ENCODE peak calls at places on chromosomes 3 and 15, in seven cellular contexts. One of them, this sample, is unnamed.
A peak's percentile ranks its signal among the peaks of the same experiment; 100 is the strongest.

GRCh38 chr3:184815046-184815930 is 3.3 kb downstream of the VPS8 start:
- DNase-seq in GM12864: no peak
- DNase-seq in astrocyte of the spinal cord: peak; percentile 75
- DNase-seq in CD8-positive, alpha-beta memory T cell: peak; percentile 40
- DNase-seq in coronary artery: no peak
- DNase-seq in PC-9: no peak
- DNase-seq in GM23248: peak; percentile 77
- DNase-seq in this sample: peak; percentile 57

GRCh38 chr3:48047841-48048456 is 31.7 kb upstream of the MAP4 start:
- DNase-seq in coronary artery: no peak
- DNase-seq in GM23248: no peak
- DNase-seq in PC-9: peak; percentile 41
- DNase-seq in GM12864: no peak
- DNase-seq in CD8-positive, alpha-beta memory T cell: no peak
- DNase-seq in astrocyte of the spinal cord: no peak
- DNase-seq in this sample: no peak

GRCh38 chr3:186287723-186288122 is 74.3 kb downstream of the DGKG start:
- DNase-seq in PC-9: no peak
- DNase-seq in GM23248: peak; percentile 92
- DNase-seq in CD8-positive, alpha-beta memory T cell: no peak
- DNase-seq in GM12864: no peak
- DNase-seq in astrocyte of the spinal cord: peak; percentile 85
- DNase-seq in coronary artery: no peak
- DNase-seq in this sample: peak; percentile 87

GRCh38 chr3:21839592-21839991 is 88.6 kb upstream of the ZNF385D start:
- DNase-seq in astrocyte of the spinal cord: peak; percentile 91
- DNase-seq in PC-9: no peak
- DNase-seq in GM23248: peak; percentile 96
- DNase-seq in coronary artery: no peak
- DNase-seq in CD8-positive, alpha-beta memory T cell: no peak
- DNase-seq in GM12864: no peak
- DNase-seq in this sample: peak; percentile 93

GRCh38 chr3:107430214-107431047 is 53.2 kb downstream of the CCDC54 start:
- DNase-seq in PC-9: no peak
- DNase-seq in coronary artery: no peak
- DNase-seq in CD8-positive, alpha-beta memory T cell: peak; percentile 14
- DNase-seq in astrocyte of the spinal cord: peak; percentile 47
- DNase-seq in GM12864: no peak
- DNase-seq in GM23248: peak; percentile 59
- DNase-seq in this sample: no peak

GRCh38 chr15:33200444-33200843 is 5.9 kb upstream of the FMN1 start:
- DNase-seq in GM12864: no peak
- DNase-seq in astrocyte of the spinal cord: no peak
- DNase-seq in coronary artery: no peak
- DNase-seq in PC-9: peak; percentile 55
- DNase-seq in GM23248: no peak
- DNase-seq in CD8-positive, alpha-beta memory T cell: no peak
- DNase-seq in this sample: no peak

GRCh38 chr15:92848852-92849598 is 51.1 kb upstream of the CHD2 start:
- DNase-seq in CD8-positive, alpha-beta memory T cell: peak; percentile 67
- DNase-seq in PC-9: no peak
- DNase-seq in GM12864: peak; percentile 80
- DNase-seq in astrocyte of the spinal cord: peak; percentile 15
- DNase-seq in coronary artery: no peak
- DNase-seq in GM23248: peak; percentile 33
- DNase-seq in this sample: no peak

GRCh38 chr3:33597257-33597689 is 120.8 kb downstream of the CLASP2 start:
- DNase-seq in GM23248: no peak
- DNase-seq in coronary artery: no peak
- DNase-seq in astrocyte of the spinal cord: no peak
- DNase-seq in CD8-positive, alpha-beta memory T cell: no peak
- DNase-seq in PC-9: no peak
- DNase-seq in GM12864: no peak
- DNase-seq in this sample: no peak

GRCh38 chr15:100852630-100853029 is 27.0 kb upstream of the ALDH1A3 start:
- DNase-seq in PC-9: no peak
- DNase-seq in astrocyte of the spinal cord: no peak
- DNase-seq in GM12864: no peak
- DNase-seq in GM23248: no peak
- DNase-seq in CD8-positive, alpha-beta memory T cell: no peak
- DNase-seq in coronary artery: no peak
- DNase-seq in this sample: no peak

GRCh38 chr3:13549513-13550256 is 760 bp downstream of the FBLN2 start:
- DNase-seq in CD8-positive, alpha-beta memory T cell: peak; percentile 68
- DNase-seq in PC-9: no peak
- DNase-seq in coronary artery: no peak
- DNase-seq in GM12864: no peak
- DNase-seq in astrocyte of the spinal cord: no peak
- DNase-seq in GM23248: peak; percentile 61
- DNase-seq in this sample: no peak

GRCh38 chr3:153348457-153349137 is 186.6 kb downstream of the RAP2B start:
- DNase-seq in PC-9: no peak
- DNase-seq in CD8-positive, alpha-beta memory T cell: no peak
- DNase-seq in astrocyte of the spinal cord: peak; percentile 37
- DNase-seq in coronary artery: no peak
- DNase-seq in GM23248: peak; percentile 25
- DNase-seq in GM12864: no peak
- DNase-seq in this sample: no peak

GRCh38 chr3:110944782-110945181 is 126.8 kb upstream of the NECTIN3 start:
- DNase-seq in GM12864: no peak
- DNase-seq in PC-9: no peak
- DNase-seq in GM23248: no peak
- DNase-seq in CD8-positive, alpha-beta memory T cell: no peak
- DNase-seq in astrocyte of the spinal cord: no peak
- DNase-seq in coronary artery: no peak
- DNase-seq in this sample: no peak

GRCh38 chr15:38652998-38653397 is 88.4 kb upstream of the RASGRP1 start:
- DNase-seq in PC-9: no peak
- DNase-seq in astrocyte of the spinal cord: no peak
- DNase-seq in GM12864: no peak
- DNase-seq in GM23248: no peak
- DNase-seq in coronary artery: no peak
- DNase-seq in CD8-positive, alpha-beta memory T cell: peak; percentile 94
- DNase-seq in this sample: no peak

GRCh38 chr15:38651328-38652038 is 86.9 kb upstream of the RASGRP1 start:
- DNase-seq in astrocyte of the spinal cord: no peak
- DNase-seq in GM12864: no peak
- DNase-seq in GM23248: no peak
- DNase-seq in CD8-positive, alpha-beta memory T cell: peak; percentile 86
- DNase-seq in coronary artery: no peak
- DNase-seq in PC-9: no peak
- DNase-seq in this sample: no peak

GRCh38 chr15:38650936-38651327 is 86.3 kb upstream of the RASGRP1 start:
- DNase-seq in GM12864: no peak
- DNase-seq in CD8-positive, alpha-beta memory T cell: no peak
- DNase-seq in GM23248: no peak
- DNase-seq in astrocyte of the spinal cord: no peak
- DNase-seq in coronary artery: no peak
- DNase-seq in PC-9: no peak
- DNase-seq in this sample: no peak

GRCh38 chr15:38650384-38650783 is 85.8 kb upstream of the RASGRP1 start:
- DNase-seq in GM12864: no peak
- DNase-seq in coronary artery: no peak
- DNase-seq in astrocyte of the spinal cord: no peak
- DNase-seq in GM23248: no peak
- DNase-seq in CD8-positive, alpha-beta memory T cell: no peak
- DNase-seq in PC-9: no peak
- DNase-seq in this sample: no peak

GRCh38 chr15:38652183-38652794 is 87.7 kb upstream of the RASGRP1 start:
- DNase-seq in CD8-positive, alpha-beta memory T cell: no peak
- DNase-seq in astrocyte of the spinal cord: no peak
- DNase-seq in GM23248: no peak
- DNase-seq in GM12864: no peak
- DNase-seq in coronary artery: no peak
- DNase-seq in PC-9: no peak
- DNase-seq in this sample: no peak
- H3K4me3 ChIP-seq in CD8-positive, alpha-beta memory T cell: peak overlapping the region; percentile 47
- H3K4me3 ChIP-seq in astrocyte of the spinal cord: no peak overlapping the region
- H3K4me3 ChIP-seq in GM23248: no peak overlapping the region
- H3K4me3 ChIP-seq in GM12864: no peak overlapping the region
- H3K4me3 ChIP-seq in coronary artery: no peak overlapping the region
- H3K4me3 ChIP-seq in PC-9: no peak overlapping the region
- H3K4me3 ChIP-seq in this sample: no peak overlapping the region

GRCh38 chr3:150763122-150763840 is at the start of gene SIAH2:
- DNase-seq in GM23248: peak; percentile 98
- DNase-seq in CD8-positive, alpha-beta memory T cell: peak; percentile 95
- DNase-seq in GM12864: peak; percentile 76
- DNase-seq in PC-9: peak; percentile 88
- DNase-seq in astrocyte of the spinal cord: peak; percentile 98
- DNase-seq in coronary artery: peak; percentile 96
- DNase-seq in this sample: peak; percentile 88

GRCh38 chr3:150760431-150761200 is 2.4 kb downstream of the SIAH2 start:
- DNase-seq in CD8-positive, alpha-beta memory T cell: peak; percentile 16
- DNase-seq in GM23248: no peak
- DNase-seq in GM12864: no peak
- DNase-seq in coronary artery: no peak
- DNase-seq in astrocyte of the spinal cord: no peak
- DNase-seq in PC-9: no peak
- DNase-seq in this sample: no peak

GRCh38 chr3:150763841-150764483 is 993 bp upstream of the SIAH2 start:
- DNase-seq in PC-9: peak; percentile 65
- DNase-seq in GM23248: peak; percentile 87
- DNase-seq in CD8-positive, alpha-beta memory T cell: no peak
- DNase-seq in coronary artery: peak; percentile 87
- DNase-seq in astrocyte of the spinal cord: no peak
- DNase-seq in GM12864: no peak
- DNase-seq in this sample: no peak

GRCh38 chr3:150762662-150763121 is 277 bp downstream of the SIAH2 start:
- DNase-seq in astrocyte of the spinal cord: no peak
- DNase-seq in PC-9: no peak
- DNase-seq in GM12864: no peak
- DNase-seq in coronary artery: no peak
- DNase-seq in GM23248: no peak
- DNase-seq in CD8-positive, alpha-beta memory T cell: no peak
- DNase-seq in this sample: no peak

DNA sequence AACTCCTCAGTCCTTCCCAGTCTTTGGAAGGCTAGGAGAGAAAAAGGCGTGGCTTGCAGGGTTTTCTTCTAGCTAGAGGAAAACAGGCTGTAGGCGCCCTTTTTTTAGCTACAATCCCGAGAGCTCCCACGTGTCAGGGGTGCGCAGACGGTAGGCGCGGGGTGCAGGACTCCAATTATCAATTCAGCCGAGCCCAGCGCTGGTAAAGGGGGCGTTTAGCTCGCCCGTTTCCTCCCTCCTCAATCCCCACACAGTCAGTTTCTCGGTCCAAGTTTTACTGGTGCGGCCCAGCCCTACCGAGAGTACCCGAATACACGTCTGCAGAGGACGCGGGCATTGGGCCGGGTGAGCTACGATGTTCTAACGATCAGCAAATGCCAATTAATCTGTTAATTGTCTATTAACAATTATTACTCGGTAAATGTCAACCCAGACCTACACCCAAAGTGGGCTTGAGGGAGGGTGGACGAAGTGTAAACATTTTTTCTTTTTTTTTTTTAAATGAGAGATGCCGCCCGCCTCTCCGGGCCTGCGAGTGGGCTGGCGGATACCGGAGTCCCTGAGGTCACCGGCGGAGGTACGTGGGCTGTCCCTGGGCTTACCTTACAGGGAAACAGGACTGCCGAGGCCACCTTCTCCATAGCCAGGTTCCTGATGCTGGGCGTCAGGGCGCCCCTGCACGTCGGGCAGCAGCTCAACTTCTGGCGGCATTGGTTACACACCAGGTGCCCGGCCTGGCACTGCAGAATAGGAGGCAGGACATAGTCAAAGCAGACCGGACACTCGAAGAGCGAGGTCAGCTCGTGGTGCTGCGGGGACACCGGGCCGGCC is 923 bp downstream of the SIAH2 start:
- DNase-seq in astrocyte of the spinal cord: peak; percentile 58
- DNase-seq in PC-9: peak; percentile 55
- DNase-seq in GM12864: no peak
- DNase-seq in GM23248: peak; percentile 84
- DNase-seq in coronary artery: peak; percentile 83
- DNase-seq in CD8-positive, alpha-beta memory T cell: peak; percentile 28
- DNase-seq in this sample: no peak
- H3K4me3 ChIP-seq in astrocyte of the spinal cord: peak overlapping the region; percentile 86
- H3K4me3 ChIP-seq in PC-9: peak overlapping the region; percentile 69
- H3K4me3 ChIP-seq in GM12864: peak overlapping the region; percentile 97
- H3K4me3 ChIP-seq in GM23248: peak overlapping the region; percentile 87
- H3K4me3 ChIP-seq in coronary artery: peak overlapping the region; percentile 72
- H3K4me3 ChIP-seq in CD8-positive, alpha-beta memory T cell: peak overlapping the region; percentile 83
- H3K4me3 ChIP-seq in this sample: peak overlapping the region; percentile 78

DNA sequence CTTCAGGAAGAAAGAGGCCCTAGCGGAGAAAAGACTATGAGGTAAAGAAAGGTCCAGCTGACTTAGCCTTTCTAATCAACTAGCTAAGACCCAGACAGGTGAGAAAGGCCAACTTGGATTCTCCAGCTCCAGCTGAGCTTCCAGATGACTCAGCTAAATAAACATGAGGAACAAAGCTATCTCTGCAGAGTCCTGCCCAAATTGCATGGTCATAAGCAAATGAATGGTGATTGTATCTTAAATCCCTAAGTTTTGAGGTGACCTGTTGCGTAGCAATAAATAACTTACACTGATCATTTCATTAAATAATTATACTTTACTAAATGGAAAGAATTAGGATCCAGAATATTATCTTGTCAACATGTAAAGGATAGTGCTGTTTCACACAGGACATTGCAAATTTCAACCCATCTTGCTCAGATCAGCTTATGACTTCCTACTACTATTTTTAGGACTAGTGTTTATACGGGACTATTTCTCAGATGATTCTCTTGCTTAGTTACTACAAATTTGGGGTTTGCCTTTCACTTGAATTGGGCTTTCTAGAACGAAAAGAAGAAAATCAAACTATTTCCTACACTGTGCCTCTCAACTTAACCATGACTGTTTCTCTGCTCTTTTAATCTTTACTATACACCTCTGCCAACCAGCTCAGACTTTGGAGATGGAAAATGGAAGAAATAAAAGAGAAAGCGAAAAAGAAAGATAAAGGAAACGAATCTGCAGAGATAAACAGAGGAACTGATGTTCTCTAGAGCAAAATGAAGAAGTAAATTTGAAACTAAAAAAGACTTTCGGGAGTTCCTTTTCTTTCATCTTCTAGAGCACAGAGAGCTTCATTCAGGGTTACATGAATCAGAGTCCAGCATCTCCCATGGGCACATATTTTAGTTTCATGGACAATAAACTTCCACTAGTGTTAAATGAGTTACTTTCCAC is 6.6 kb upstream of the ADGRG7 start:
- DNase-seq in GM12864: no peak
- DNase-seq in astrocyte of the spinal cord: peak; percentile 14
- DNase-seq in PC-9: peak; percentile 83
- DNase-seq in GM23248: peak; percentile 26
- DNase-seq in CD8-positive, alpha-beta memory T cell: no peak
- DNase-seq in coronary artery: no peak
- DNase-seq in this sample: no peak
- H3K4me3 ChIP-seq in GM12864: peak overlapping the region; percentile 13
- H3K4me3 ChIP-seq in astrocyte of the spinal cord: no peak overlapping the region
- H3K4me3 ChIP-seq in PC-9: no peak overlapping the region
- H3K4me3 ChIP-seq in GM23248: no peak overlapping the region
- H3K4me3 ChIP-seq in CD8-positive, alpha-beta memory T cell: peak overlapping the region; percentile 30
- H3K4me3 ChIP-seq in coronary artery: peak overlapping the region; percentile 40
- H3K4me3 ChIP-seq in this sample: no peak overlapping the region

GRCh38 chr15:69862540-69862939 is 235.2 kb downstream of the TLE3 start:
- DNase-seq in GM12864: no peak
- DNase-seq in CD8-positive, alpha-beta memory T cell: no peak
- DNase-seq in astrocyte of the spinal cord: no peak
- DNase-seq in coronary artery: no peak
- DNase-seq in GM23248: no peak
- DNase-seq in PC-9: no peak
- DNase-seq in this sample: no peak
- H3K4me3 ChIP-seq in GM12864: no peak overlapping the region
- H3K4me3 ChIP-seq in CD8-positive, alpha-beta memory T cell: no peak overlapping the region
- H3K4me3 ChIP-seq in astrocyte of the spinal cord: no peak overlapping the region
- H3K4me3 ChIP-seq in coronary artery: no peak overlapping the region
- H3K4me3 ChIP-seq in GM23248: no peak overlapping the region
- H3K4me3 ChIP-seq in PC-9: no peak overlapping the region
- H3K4me3 ChIP-seq in this sample: no peak overlapping the region

This sample was measured in skeletal muscle cell.